ENCODE peak calls at places on chromosome X, in five cellular contexts. M, W, L, K and O are unnamed samples.

GRCh38 chrX:68669872-68670271 is 22.4 kb downstream of the STARD8 start:
- DNase-seq in M (no peak), W (no peak), L (no peak), K (no peak), O (no peak)

GRCh38 chrX:150531467-150531866 is 37.0 kb upstream of the MTM1 start:
- DNase-seq in M (no peak), W (no peak), L (no peak), K (no peak), O (no peak)

GRCh38 chrX:78075787-78076389 is 28.2 kb upstream of the PGK1 start:
- DNase-seq in M (no peak), W (no peak), L (no peak), K (no peak), O (no peak)

GRCh38 chrX:104660092-104660491 is 94.1 kb downstream of the IL1RAPL2 start:
- DNase-seq in M (no peak), W (no peak), L (no peak), K (no peak), O (no peak)

GRCh38 chrX:50125480-50125879 is 75.3 kb downstream of the AKAP4 start:
- DNase-seq in M (no peak), W (no peak), L (no peak), K (no peak), O (no peak)

GRCh38 chrX:43655961-43656494 is at the start of gene MAOA:
- DNase-seq in M (peak), W (no peak), L (no peak), K (peak), O (peak)

GRCh38 chrX:46117234-46117633 is 428.0 kb downstream of the ZNF674 start:
- DNase-seq in M (no peak), W (no peak), L (no peak), K (no peak), O (no peak)

GRCh38 chrX:152601848-152602616 is 35.7 kb upstream of the GABRQ start:
- DNase-seq in M (no peak), W (no peak), L (no peak), K (no peak), O (no peak)

GRCh38 chrX:48466696-48467095 is 3.4 kb downstream of the SLC38A5 start:
- DNase-seq in M (no peak), W (no peak), L (no peak), K (no peak), O (no peak)

GRCh38 chrX:43940811-43941210 is 32.4 kb downstream of the NDP start:
- DNase-seq in M (no peak), W (no peak), L (no peak), K (no peak), O (no peak)

GRCh38 chrX:37543324-37543723 is 28.1 kb upstream of the LANCL3 start:
- DNase-seq in M (no peak), W (no peak), L (no peak), K (no peak), O (no peak)

GRCh38 chrX:129646721-129647587 is 7.8 kb downstream of the APLN start:
- DNase-seq in M (no peak), W (no peak), L (no peak), K (peak), O (no peak)

GRCh38 chrX:35499071-35499862 is 298.9 kb upstream of the MAGEB16 start:
- DNase-seq in M (no peak), W (no peak), L (no peak), K (no peak), O (no peak)

GRCh38 chrX:143378851-143379250 is 138.4 kb downstream of the SPANXN3 start:
- DNase-seq in M (no peak), W (no peak), L (no peak), K (no peak), O (no peak)

GRCh38 chrX:153494541-153495361 is at the start of gene BGN:
- DNase-seq in M (no peak), W (peak), L (peak), K (no peak), O (no peak)

GRCh38 chrX:72540318-72540717 is 32.3 kb downstream of the HDAC8 start:
- DNase-seq in M (no peak), W (peak), L (no peak), K (no peak), O (no peak)

GRCh38 chrX:45767021-45767491 is 566.4 kb upstream of the DIPK2B start:
- DNase-seq in M (no peak), W (no peak), L (no peak), K (no peak), O (no peak)

GRCh38 chrX:107935200-107935599 is 47.0 kb downstream of the TEX13B start:
- DNase-seq in M (no peak), W (peak), L (no peak), K (no peak), O (no peak)

GRCh38 chrX:143461616-143462015 is 55.7 kb downstream of the SPANXN3 start:
- DNase-seq in M (no peak), W (no peak), L (no peak), K (no peak), O (no peak)

GRCh38 chrX:94424456-94424855 is 750.5 kb downstream of the FAM133A start:
- DNase-seq in M (no peak), W (no peak), L (no peak), K (no peak), O (no peak)

GRCh38 chrX:129957241-129958099 is 25.0 kb upstream of the BCORL1 start:
- DNase-seq in M (peak), W (peak), L (no peak), K (no peak), O (no peak)

GRCh38 chrX:11397680-11398079 is 104.5 kb downstream of the AMELX start:
- DNase-seq in M (no peak), W (no peak), L (no peak), K (no peak), O (no peak)

GRCh38 chrX:3141031-3141430 is 99.8 kb downstream of the ARSF start:
- DNase-seq in M (no peak), W (no peak), L (no peak), K (no peak), O (no peak)

GRCh38 chrX:138858438-138858837 is 146.9 kb upstream of the FGF13 start:
- DNase-seq in M (no peak), W (no peak), L (no peak), K (no peak), O (no peak)

GRCh38 chrX:109841869-109842579 is 109.0 kb upstream of the ACSL4 start:
- DNase-seq in M (no peak), W (no peak), L (no peak), K (no peak), O (no peak)

GRCh38 chrX:16993791-16994318 is 47.4 kb downstream of the REPS2 start:
- DNase-seq in M (no peak), W (no peak), L (no peak), K (no peak), O (no peak)

GRCh38 chrX:87468941-87469340 is 48.7 kb upstream of the KLHL4 start:
- DNase-seq in M (no peak), W (no peak), L (no peak), K (no peak), O (no peak)

GRCh38 chrX:136580316-136580715 is 48.3 kb downstream of the VGLL1 start:
- DNase-seq in M (no peak), W (no peak), L (no peak), K (no peak), O (no peak)

GRCh38 chrX:57121162-57121741 is at the start of gene SPIN2B:
- DNase-seq in M (peak), W (peak), L (peak), K (peak), O (peak)

GRCh38 chrX:47060708-47061107 is 17.5 kb upstream of the RGN start:
- DNase-seq in M (no peak), W (no peak), L (no peak), K (no peak), O (no peak)

GRCh38 chrX:51614353-51614752 is 4.4 kb downstream of the CENPVL3 start:
- DNase-seq in M (no peak), W (peak), L (peak), K (no peak), O (no peak)

GRCh38 chrX:133637765-133638164 is 222.5 kb upstream of the GPC4 start:
- DNase-seq in M (no peak), W (no peak), L (no peak), K (no peak), O (no peak)

GRCh38 chrX:53481816-53482485 is 47.8 kb upstream of the HSD17B10 start:
- DNase-seq in M (peak), W (peak), L (peak), K (no peak), O (peak)

GRCh38 chrX:155027509-155028066 is 944 bp downstream of the FUNDC2 start:
- DNase-seq in M (no peak), W (peak), L (peak), K (no peak), O (no peak)